ENCODE peak calls at places on chromosomes 11 and 22, in eight cellular contexts. T is neuronal stem cell, A is HCT116, Y is GM23248, Z is IMR-90, D is hepatocyte, W is GM23338, K is GM12878. L is an unnamed sample.

GRCh38 chr22:22558972-22559603 is at the start of gene PRAME:
- DNase-seq in T (peak; percentile 12), A (peak; percentile 80), Y (peak; percentile 61), Z (peak; percentile 13), D (peak; percentile 59), W (peak; percentile 95), K (peak; percentile 11), L (peak; percentile 89)

GRCh38 chr22:45302047-45302446 is 7.7 kb upstream of the FAM118A start:
- DNase-seq in T (no peak), A (no peak), Y (peak; percentile 95), Z (peak; percentile 88), D (peak; percentile 76), W (no peak), K (no peak), L (no peak)

GRCh38 chr22:19666663-19667593 is 47.4 kb upstream of the SEPTIN5 start:
- DNase-seq in T (no peak), A (no peak), Y (peak; percentile 18), Z (peak; percentile 77), D (no peak), W (no peak), K (no peak), L (no peak)

GRCh38 chr11:27894552-27894951 is 194.3 kb upstream of the BDNF start:
- DNase-seq in T (no peak), A (no peak), Y (no peak), Z (no peak), D (no peak), W (no peak), K (no peak), L (no peak)

GRCh38 chr11:115528217-115528616 is 24.0 kb upstream of the CADM1 start:
- DNase-seq in T (no peak), A (no peak), Y (no peak), Z (no peak), D (peak; percentile 57), W (peak; percentile 45), K (no peak), L (no peak)

GRCh38 chr11:116533186-116533825 is 239.5 kb downstream of the BUD13 start:
- DNase-seq in T (peak; percentile 72), A (no peak), Y (no peak), Z (no peak), D (no peak), W (peak; percentile 62), K (no peak), L (no peak)

GRCh38 chr11:22169833-22170232 is 23.1 kb upstream of the ANO5 start:
- DNase-seq in T (no peak), A (no peak), Y (peak; percentile 24), Z (peak; percentile 0), D (no peak), W (peak; percentile 27), K (no peak), L (peak; percentile 1)

GRCh38 chr22:31654408-31654807 is 7.6 kb downstream of the PISD start:
- DNase-seq in T (no peak), A (no peak), Y (no peak), Z (no peak), D (no peak), W (no peak), K (no peak), L (no peak)

GRCh38 chr11:63146586-63146985 is 2.6 kb upstream of the SLC22A24 start:
- DNase-seq in T (no peak), A (no peak), Y (no peak), Z (no peak), D (no peak), W (no peak), K (no peak), L (no peak)

GRCh38 chr11:84541711-84542340 is 1085.3 kb downstream of the DLG2 start:
- DNase-seq in T (no peak), A (no peak), Y (peak; percentile 78), Z (no peak), D (no peak), W (no peak), K (no peak), L (peak; percentile 13)

GRCh38 chr11:7056828-7057513 is 31.8 kb upstream of the RBMXL2 start:
- DNase-seq in T (no peak), A (no peak), Y (peak; percentile 27), Z (peak; percentile 12), D (no peak), W (no peak), K (no peak), L (no peak)

GRCh38 chr11:82932564-82932963 is 31.0 kb downstream of the DDIAS start:
- DNase-seq in T (no peak), A (no peak), Y (no peak), Z (no peak), D (no peak), W (no peak), K (no peak), L (no peak)

DNA sequence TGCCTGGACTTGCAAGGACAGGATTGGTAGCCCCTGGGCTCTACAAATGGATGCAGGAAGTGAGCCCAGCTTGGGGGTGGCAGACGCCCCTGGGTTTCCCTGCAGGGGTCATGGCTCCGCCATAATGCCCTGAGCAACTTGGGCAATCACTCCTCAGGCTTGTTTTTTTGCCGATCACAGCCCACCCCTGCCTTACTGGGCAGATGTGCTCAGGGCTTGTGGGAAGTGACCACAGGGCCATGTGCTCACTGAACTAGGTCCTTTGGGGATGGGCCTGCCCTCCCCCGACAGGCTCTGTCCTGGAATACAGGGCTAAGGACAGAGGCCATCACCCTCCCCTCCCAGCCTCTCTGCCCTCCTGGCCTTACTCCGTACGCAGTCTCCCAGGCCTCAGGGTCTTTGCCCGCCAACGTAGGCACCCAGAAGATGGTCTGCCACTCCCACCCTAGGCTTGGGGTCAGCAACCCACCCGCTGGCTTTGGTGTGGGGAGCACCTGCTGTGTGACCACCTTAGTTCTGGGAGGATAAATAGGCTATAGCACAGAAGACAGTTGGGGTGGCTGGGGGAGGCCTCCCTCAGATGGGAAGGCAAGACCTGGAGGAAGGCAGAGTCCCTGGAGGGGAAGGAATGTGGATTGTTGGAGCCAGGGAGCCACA is 3.8 kb downstream of the RPLP2 start:
- DNase-seq in T (no peak), A (no peak), Y (no peak), Z (no peak), D (no peak), W (no peak), K (no peak), L (no peak)
- H2AFZ ChIP-seq in T (no peak overlapping the region), A (no peak overlapping the region), Y (no peak overlapping the region), Z (peak overlapping the region; percentile 49), D (no peak overlapping the region), W (no peak overlapping the region), K (no peak overlapping the region), L (no peak overlapping the region)

GRCh38 chr11:34859496-34859895 is 56.7 kb downstream of the APIP start:
- DNase-seq in T (no peak), A (no peak), Y (no peak), Z (no peak), D (no peak), W (no peak), K (no peak), L (no peak)
- H2AFZ ChIP-seq in T (no peak overlapping the region), A (no peak overlapping the region), Y (no peak overlapping the region), Z (no peak overlapping the region), D (no peak overlapping the region), W (no peak overlapping the region), K (no peak overlapping the region), L (no peak overlapping the region)

DNA sequence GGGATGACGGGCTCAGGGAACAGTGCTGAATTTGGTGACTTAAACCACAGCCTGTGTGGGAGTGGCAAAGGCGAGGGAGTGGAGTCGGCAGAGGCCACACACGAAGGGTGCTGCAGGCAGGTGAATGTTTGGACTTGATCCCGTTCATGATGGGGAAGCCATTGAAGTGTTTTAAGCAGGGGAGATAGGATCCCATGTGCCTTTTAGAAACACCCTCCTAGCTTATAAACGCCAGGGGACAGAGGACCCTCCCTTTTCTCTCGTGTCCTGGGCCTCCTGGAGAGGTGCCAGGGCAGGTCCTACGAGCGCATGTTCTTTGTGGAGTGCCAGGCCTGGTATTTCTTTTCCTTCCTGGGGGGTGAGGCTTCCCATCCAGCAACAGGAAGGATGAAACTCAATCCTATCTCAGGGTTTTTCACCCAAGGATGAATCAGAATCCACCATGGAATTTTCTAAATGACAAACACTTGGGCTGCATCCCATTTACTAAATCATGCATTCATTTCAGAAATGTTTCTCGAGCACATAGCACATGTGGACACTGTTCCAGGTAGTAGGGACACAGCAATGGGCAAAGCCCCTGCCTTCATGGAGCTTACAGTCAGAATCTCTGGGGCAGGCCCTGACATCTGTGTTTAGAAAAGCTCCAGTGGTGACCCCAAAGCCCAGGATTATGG is 59.6 kb downstream of the CHRDL2 start:
- DNase-seq in T (no peak), A (no peak), Y (peak; percentile 72), Z (peak; percentile 86), D (no peak), W (no peak), K (no peak), L (no peak)
- H2AFZ ChIP-seq in T (no peak overlapping the region), A (no peak overlapping the region), Y (peak overlapping the region; percentile 36), Z (peak overlapping the region; percentile 77), D (no peak overlapping the region), W (no peak overlapping the region), K (no peak overlapping the region), L (no peak overlapping the region)

GRCh38 chr22:47990486-47990885 is 1228.0 kb downstream of the TBC1D22A start:
- DNase-seq in T (no peak), A (no peak), Y (no peak), Z (no peak), D (no peak), W (no peak), K (no peak), L (no peak)

DNA sequence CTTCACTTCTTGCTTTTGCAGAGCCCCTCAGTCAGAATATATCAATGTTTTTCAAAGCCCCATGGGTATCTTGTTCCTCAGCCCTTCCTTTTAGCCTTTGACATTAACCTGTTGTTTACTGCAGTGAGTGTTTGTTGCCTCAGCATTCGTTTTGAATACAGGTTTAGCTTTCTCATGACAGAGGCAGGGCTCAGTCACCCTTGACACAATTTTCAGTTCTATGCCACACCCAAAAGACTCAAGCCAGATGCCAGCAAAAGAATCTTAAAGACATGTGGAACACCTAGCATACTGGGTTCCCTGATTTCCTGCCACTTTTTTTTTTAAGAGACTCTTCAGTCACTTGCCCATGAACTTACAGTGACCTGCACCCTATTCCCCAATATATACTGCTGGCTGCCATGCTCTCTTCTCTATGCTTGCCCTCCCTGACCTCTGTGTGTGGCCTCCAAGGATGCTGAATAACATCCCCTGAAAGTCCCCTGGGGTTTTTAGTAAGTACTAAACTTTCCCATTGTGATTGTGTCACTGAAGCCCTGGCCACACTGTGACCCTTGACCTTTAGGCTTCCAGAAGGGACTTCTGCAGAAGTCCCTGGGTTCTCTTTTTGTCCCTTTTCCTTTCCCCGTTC is 1225.5 kb downstream of the TBC1D22A start:
- DNase-seq in T (no peak), A (no peak), Y (no peak), Z (no peak), D (no peak), W (no peak), K (peak; percentile 2), L (no peak)
- H2AFZ ChIP-seq in T (no peak overlapping the region), A (no peak overlapping the region), Y (no peak overlapping the region), Z (no peak overlapping the region), D (no peak overlapping the region), W (no peak overlapping the region), K (no peak overlapping the region), L (peak overlapping the region; percentile 18)

L was measured in OCI-LY7.